ENCODE peak calls at places on chromosomes 4 and X, in ten cellular contexts. One of them, this sample, is unnamed.

GRCh38 chr4:88673886-88674285 is 23.7 kb downstream of the NAP1L5 start:
- ATAC-seq in stimulated activated memory B cell treated with anti-CD40 and anti-IgM and Interleukin-4, amounts not matched to agents 10 μg/mL and 1 μg/mL and 100 μg/mL, for 72 hours: no peak
- ATAC-seq in HCT116: no peak
- ATAC-seq in T-helper 17 cell: no peak
- ATAC-seq in CD8-positive, alpha-beta T cell: no peak
- ATAC-seq in activated CD8-positive, alpha-beta T cell treated with anti-CD3 and anti-CD28 coated beads, Interleukin-2, amount 10 ng/mL, durations not matched to agents 7 days and 5 days: no peak
- ATAC-seq in activated T-helper 17 cell treated with anti-CD3 and anti-CD28 coated beads, Interleukin-2, amount 50 U/mL, for 72 hours: no peak
- ATAC-seq in pancreas: no peak
- ATAC-seq in heart right ventricle: no peak
- ATAC-seq in PC-3: no peak
- ATAC-seq in this sample: no peak

GRCh38 chrX:53048169-53049126 is at the start of gene GPR173:
- ATAC-seq in stimulated activated memory B cell treated with anti-CD40 and anti-IgM and Interleukin-4, amounts not matched to agents 10 μg/mL and 1 μg/mL and 100 μg/mL, for 72 hours: no peak
- ATAC-seq in HCT116: peak
- ATAC-seq in T-helper 17 cell: no peak
- ATAC-seq in CD8-positive, alpha-beta T cell: no peak
- ATAC-seq in activated CD8-positive, alpha-beta T cell treated with anti-CD3 and anti-CD28 coated beads, Interleukin-2, amount 10 ng/mL, durations not matched to agents 7 days and 5 days: no peak
- ATAC-seq in activated T-helper 17 cell treated with anti-CD3 and anti-CD28 coated beads, Interleukin-2, amount 50 U/mL, for 72 hours: no peak
- ATAC-seq in pancreas: peak
- ATAC-seq in heart right ventricle: peak
- ATAC-seq in PC-3: peak
- ATAC-seq in this sample: peak

GRCh38 chrX:54419559-54420302 is 20.5 kb upstream of the TSR2 start:
- ATAC-seq in stimulated activated memory B cell treated with anti-CD40 and anti-IgM and Interleukin-4, amounts not matched to agents 10 μg/mL and 1 μg/mL and 100 μg/mL, for 72 hours: no peak
- ATAC-seq in HCT116: no peak
- ATAC-seq in T-helper 17 cell: no peak
- ATAC-seq in CD8-positive, alpha-beta T cell: no peak
- ATAC-seq in activated CD8-positive, alpha-beta T cell treated with anti-CD3 and anti-CD28 coated beads, Interleukin-2, amount 10 ng/mL, durations not matched to agents 7 days and 5 days: no peak
- ATAC-seq in activated T-helper 17 cell treated with anti-CD3 and anti-CD28 coated beads, Interleukin-2, amount 50 U/mL, for 72 hours: no peak
- ATAC-seq in pancreas: no peak
- ATAC-seq in heart right ventricle: peak
- ATAC-seq in PC-3: no peak
- ATAC-seq in this sample: no peak

GRCh38 chr4:24657768-24658617 is 73.6 kb upstream of the DHX15 start:
- ATAC-seq in stimulated activated memory B cell treated with anti-CD40 and anti-IgM and Interleukin-4, amounts not matched to agents 10 μg/mL and 1 μg/mL and 100 μg/mL, for 72 hours: peak
- ATAC-seq in HCT116: peak
- ATAC-seq in T-helper 17 cell: no peak
- ATAC-seq in CD8-positive, alpha-beta T cell: no peak
- ATAC-seq in activated CD8-positive, alpha-beta T cell treated with anti-CD3 and anti-CD28 coated beads, Interleukin-2, amount 10 ng/mL, durations not matched to agents 7 days and 5 days: peak
- ATAC-seq in activated T-helper 17 cell treated with anti-CD3 and anti-CD28 coated beads, Interleukin-2, amount 50 U/mL, for 72 hours: no peak
- ATAC-seq in pancreas: peak
- ATAC-seq in heart right ventricle: peak
- ATAC-seq in PC-3: peak
- ATAC-seq in this sample: no peak

GRCh38 chrX:137032841-137033773 is 688 bp downstream of the GPR101 start:
- ATAC-seq in stimulated activated memory B cell treated with anti-CD40 and anti-IgM and Interleukin-4, amounts not matched to agents 10 μg/mL and 1 μg/mL and 100 μg/mL, for 72 hours: no peak
- ATAC-seq in HCT116: no peak
- ATAC-seq in T-helper 17 cell: no peak
- ATAC-seq in CD8-positive, alpha-beta T cell: no peak
- ATAC-seq in activated CD8-positive, alpha-beta T cell treated with anti-CD3 and anti-CD28 coated beads, Interleukin-2, amount 10 ng/mL, durations not matched to agents 7 days and 5 days: no peak
- ATAC-seq in activated T-helper 17 cell treated with anti-CD3 and anti-CD28 coated beads, Interleukin-2, amount 50 U/mL, for 72 hours: no peak
- ATAC-seq in pancreas: no peak
- ATAC-seq in heart right ventricle: no peak
- ATAC-seq in PC-3: no peak
- ATAC-seq in this sample: no peak

GRCh38 chrX:35622601-35623000 is 175.5 kb upstream of the MAGEB16 start:
- ATAC-seq in stimulated activated memory B cell treated with anti-CD40 and anti-IgM and Interleukin-4, amounts not matched to agents 10 μg/mL and 1 μg/mL and 100 μg/mL, for 72 hours: no peak
- ATAC-seq in HCT116: no peak
- ATAC-seq in T-helper 17 cell: no peak
- ATAC-seq in CD8-positive, alpha-beta T cell: no peak
- ATAC-seq in activated CD8-positive, alpha-beta T cell treated with anti-CD3 and anti-CD28 coated beads, Interleukin-2, amount 10 ng/mL, durations not matched to agents 7 days and 5 days: no peak
- ATAC-seq in activated T-helper 17 cell treated with anti-CD3 and anti-CD28 coated beads, Interleukin-2, amount 50 U/mL, for 72 hours: no peak
- ATAC-seq in pancreas: no peak
- ATAC-seq in heart right ventricle: no peak
- ATAC-seq in PC-3: no peak
- ATAC-seq in this sample: no peak

GRCh38 chrX:46788902-46789301 is 30.0 kb upstream of the SLC9A7 start:
- ATAC-seq in stimulated activated memory B cell treated with anti-CD40 and anti-IgM and Interleukin-4, amounts not matched to agents 10 μg/mL and 1 μg/mL and 100 μg/mL, for 72 hours: no peak
- ATAC-seq in HCT116: no peak
- ATAC-seq in T-helper 17 cell: no peak
- ATAC-seq in CD8-positive, alpha-beta T cell: no peak
- ATAC-seq in activated CD8-positive, alpha-beta T cell treated with anti-CD3 and anti-CD28 coated beads, Interleukin-2, amount 10 ng/mL, durations not matched to agents 7 days and 5 days: no peak
- ATAC-seq in activated T-helper 17 cell treated with anti-CD3 and anti-CD28 coated beads, Interleukin-2, amount 50 U/mL, for 72 hours: no peak
- ATAC-seq in pancreas: no peak
- ATAC-seq in heart right ventricle: no peak
- ATAC-seq in PC-3: no peak
- ATAC-seq in this sample: no peak

GRCh38 chr4:99536148-99536728 is 25.4 kb downstream of the C4orf17 start:
- ATAC-seq in stimulated activated memory B cell treated with anti-CD40 and anti-IgM and Interleukin-4, amounts not matched to agents 10 μg/mL and 1 μg/mL and 100 μg/mL, for 72 hours: no peak
- ATAC-seq in HCT116: no peak
- ATAC-seq in T-helper 17 cell: no peak
- ATAC-seq in CD8-positive, alpha-beta T cell: no peak
- ATAC-seq in activated CD8-positive, alpha-beta T cell treated with anti-CD3 and anti-CD28 coated beads, Interleukin-2, amount 10 ng/mL, durations not matched to agents 7 days and 5 days: no peak
- ATAC-seq in activated T-helper 17 cell treated with anti-CD3 and anti-CD28 coated beads, Interleukin-2, amount 50 U/mL, for 72 hours: no peak
- ATAC-seq in pancreas: no peak
- ATAC-seq in heart right ventricle: no peak
- ATAC-seq in PC-3: no peak
- ATAC-seq in this sample: no peak

GRCh38 chrX:149365552-149365951 is 139.6 kb downstream of the IDS start:
- ATAC-seq in stimulated activated memory B cell treated with anti-CD40 and anti-IgM and Interleukin-4, amounts not matched to agents 10 μg/mL and 1 μg/mL and 100 μg/mL, for 72 hours: no peak
- ATAC-seq in HCT116: no peak
- ATAC-seq in T-helper 17 cell: no peak
- ATAC-seq in CD8-positive, alpha-beta T cell: no peak
- ATAC-seq in activated CD8-positive, alpha-beta T cell treated with anti-CD3 and anti-CD28 coated beads, Interleukin-2, amount 10 ng/mL, durations not matched to agents 7 days and 5 days: no peak
- ATAC-seq in activated T-helper 17 cell treated with anti-CD3 and anti-CD28 coated beads, Interleukin-2, amount 50 U/mL, for 72 hours: no peak
- ATAC-seq in pancreas: no peak
- ATAC-seq in heart right ventricle: no peak
- ATAC-seq in PC-3: no peak
- ATAC-seq in this sample: no peak

GRCh38 chrX:44400588-44400987 is 57.1 kb upstream of the EFHC2 start:
- ATAC-seq in stimulated activated memory B cell treated with anti-CD40 and anti-IgM and Interleukin-4, amounts not matched to agents 10 μg/mL and 1 μg/mL and 100 μg/mL, for 72 hours: no peak
- ATAC-seq in HCT116: peak
- ATAC-seq in T-helper 17 cell: no peak
- ATAC-seq in CD8-positive, alpha-beta T cell: no peak
- ATAC-seq in activated CD8-positive, alpha-beta T cell treated with anti-CD3 and anti-CD28 coated beads, Interleukin-2, amount 10 ng/mL, durations not matched to agents 7 days and 5 days: no peak
- ATAC-seq in activated T-helper 17 cell treated with anti-CD3 and anti-CD28 coated beads, Interleukin-2, amount 50 U/mL, for 72 hours: peak
- ATAC-seq in pancreas: no peak
- ATAC-seq in heart right ventricle: no peak
- ATAC-seq in PC-3: peak
- ATAC-seq in this sample: no peak

GRCh38 chr4:6619466-6620255 is 20.8 kb upstream of the MRFAP1 start:
- ATAC-seq in stimulated activated memory B cell treated with anti-CD40 and anti-IgM and Interleukin-4, amounts not matched to agents 10 μg/mL and 1 μg/mL and 100 μg/mL, for 72 hours: no peak
- ATAC-seq in HCT116: no peak
- ATAC-seq in T-helper 17 cell: no peak
- ATAC-seq in CD8-positive, alpha-beta T cell: no peak
- ATAC-seq in activated CD8-positive, alpha-beta T cell treated with anti-CD3 and anti-CD28 coated beads, Interleukin-2, amount 10 ng/mL, durations not matched to agents 7 days and 5 days: no peak
- ATAC-seq in activated T-helper 17 cell treated with anti-CD3 and anti-CD28 coated beads, Interleukin-2, amount 50 U/mL, for 72 hours: no peak
- ATAC-seq in pancreas: no peak
- ATAC-seq in heart right ventricle: no peak
- ATAC-seq in PC-3: no peak
- ATAC-seq in this sample: no peak

This sample was measured in gastroesophageal sphincter.